ENCODE peak calls at places on chromosome 14, in seven cellular contexts. I is CD4-positive, CD25-positive, alpha-beta regulatory T cell; M is A549; C is adrenal gland; A is breast epithelium; J is uterus; G is endothelial cell of umbilical vein. O is an unnamed sample.

GRCh38 chr14:95318870-95319311 is 817 bp downstream of the CLMN start:
- DNase-seq in I (no peak), M (no peak), J (peak; percentile 36), C (no peak), A (no peak), G (no peak), O (no peak)

GRCh38 chr14:47332939-47333338 is 342.5 kb downstream of the MDGA2 start:
- DNase-seq in J (no peak), M (no peak), I (no peak), A (no peak), G (no peak), C (no peak), O (no peak)

GRCh38 chr14:53458368-53458814 is 305.3 kb upstream of the DDHD1 start:
- DNase-seq in J (no peak), M (peak; percentile 42), I (no peak), A (no peak), G (peak; percentile 53), C (no peak), O (no peak)

GRCh38 chr14:93536945-93537344 is 106.2 kb downstream of the UNC79 start:
- DNase-seq in G (peak; percentile 5), M (no peak), A (no peak), C (no peak), I (no peak), J (no peak), O (no peak)

GRCh38 chr14:23675906-23676305 is 39.7 kb downstream of the DHRS2 start:
- DNase-seq in A (no peak), M (no peak), C (no peak), G (no peak), J (no peak), I (no peak), O (no peak)

GRCh38 chr14:102221026-102221425 is 81.3 kb downstream of the WDR20 start:
- DNase-seq in A (no peak), M (no peak), I (no peak), C (no peak), G (peak; percentile 44), J (no peak), O (no peak)

GRCh38 chr14:61167642-61168041 is 113.5 kb downstream of the TMEM30B start:
- DNase-seq in M (no peak), G (no peak), A (no peak), I (no peak), J (no peak), C (no peak), O (no peak)

GRCh38 chr14:105228562-105228961 is 19.8 kb upstream of the BTBD6 start:
- DNase-seq in G (no peak), C (no peak), M (no peak), A (no peak), I (no peak), J (no peak), O (no peak)

GRCh38 chr14:54001189-54001878 is 44.7 kb upstream of the BMP4 start:
- DNase-seq in I (no peak), A (no peak), M (no peak), C (no peak), J (no peak), G (peak; percentile 34), O (no peak)

GRCh38 chr14:96573473-96574100 is 71.4 kb downstream of the PAPOLA start:
- DNase-seq in C (no peak), J (no peak), G (no peak), I (no peak), M (no peak), A (no peak), O (no peak)

GRCh38 chr14:32656609-32657008 is 282.1 kb upstream of the NPAS3 start:
- DNase-seq in A (no peak), C (no peak), M (no peak), I (no peak), G (no peak), J (no peak), O (no peak)

GRCh38 chr14:77498984-77499527 is 440 bp upstream of the ISM2 start:
- DNase-seq in A (no peak), M (no peak), I (no peak), C (no peak), J (no peak), G (no peak), O (no peak)

GRCh38 chr14:52080171-52080800 is 11.4 kb upstream of the NID2 start:
- DNase-seq in G (no peak), I (no peak), J (no peak), M (no peak), A (no peak), C (no peak), O (no peak)

GRCh38 chr14:22819191-22819988 is 4.2 kb upstream of the SLC7A7 start:
- DNase-seq in M (no peak), I (no peak), G (peak; percentile 87), C (peak; percentile 28), J (no peak), A (no peak), O (no peak)

GRCh38 chr14:92656306-92656705 is 92.1 kb downstream of the LGMN start:
- DNase-seq in I (no peak), J (no peak), A (no peak), M (no peak), G (no peak), C (no peak), O (no peak)

GRCh38 chr14:102317564-102318248 is 1.8 kb upstream of the ZNF839 start:
- DNase-seq in J (no peak), C (peak; percentile 35), M (no peak), I (peak; percentile 76), G (peak; percentile 39), A (peak; percentile 52), O (no peak)

GRCh38 chr14:59428581-59429012 is 36.6 kb downstream of the GPR135 start:
- DNase-seq in M (no peak), J (no peak), A (no peak), C (no peak), G (peak; percentile 53), I (peak; percentile 5), O (no peak)

GRCh38 chr14:92352158-92352985 is 29.4 kb downstream of the SLC24A4 start:
- DNase-seq in J (no peak), G (no peak), I (peak; percentile 72), A (no peak), M (peak; percentile 34), C (no peak), O (no peak)

GRCh38 chr14:101564819-101565698 is 3.8 kb downstream of the DIO3 start:
- DNase-seq in A (no peak), I (no peak), J (no peak), G (no peak), C (no peak), M (no peak), O (no peak)

GRCh38 chr14:32509632-32510187 is 180.6 kb downstream of the AKAP6 start:
- DNase-seq in M (peak; percentile 15), C (peak; percentile 12), A (peak; percentile 89), I (no peak), G (peak; percentile 98), J (peak; percentile 42), O (peak; percentile 85)

GRCh38 chr14:103144085-103144484 is 20.8 kb downstream of the TNFAIP2 start:
- DNase-seq in J (no peak), C (no peak), I (no peak), M (no peak), A (no peak), G (no peak), O (no peak)

GRCh38 chr14:35366048-35366428 is 38.5 kb downstream of the NFKBIA start:
- DNase-seq in M (no peak), I (no peak), G (peak; percentile 33), A (no peak), J (no peak), C (peak; percentile 89), O (no peak)

GRCh38 chr14:103501041-103501870 is 21.4 kb downstream of the CKB start:
- DNase-seq in G (no peak), J (peak; percentile 11), C (no peak), M (no peak), A (no peak), I (no peak), O (no peak)

DNA sequence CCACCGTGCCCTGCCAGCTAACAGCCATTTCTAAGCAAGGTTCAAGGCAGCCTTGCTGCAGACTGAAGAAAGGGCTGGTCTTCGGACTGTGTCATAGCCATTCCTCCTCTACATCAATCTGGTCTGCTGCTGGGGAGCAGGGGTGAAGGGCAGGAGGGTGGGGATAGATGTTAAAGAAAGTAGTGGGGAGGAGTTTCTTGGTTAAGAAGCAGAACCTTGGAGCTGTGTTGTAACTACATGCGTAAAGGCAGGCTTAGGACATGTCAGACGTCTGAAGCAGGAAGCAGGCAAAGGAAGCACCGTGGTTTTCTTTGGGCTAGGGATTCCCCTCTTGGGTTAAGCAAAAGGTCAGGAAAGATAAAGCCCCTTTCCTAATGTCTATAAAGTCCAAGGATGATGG is 18.1 kb upstream of the NEK9 start:
- DNase-seq in I (no peak), J (no peak), M (no peak), A (no peak), C (no peak), G (no peak), O (no peak)
- H3K27ac ChIP-seq in I (no peak overlapping the region), J (peak overlapping the region; percentile 10), M (no peak overlapping the region), A (peak overlapping the region; percentile 65), C (peak overlapping the region; percentile 81), G (no peak overlapping the region), O (peak overlapping the region; percentile 36)

GRCh38 chr14:20661197-20661596 is 19.7 kb upstream of the OR6S1 start:
- DNase-seq in C (no peak), G (no peak), I (no peak), J (no peak), A (no peak), M (no peak), O (no peak)

GRCh38 chr14:20658246-20658645 is 16.8 kb upstream of the OR6S1 start:
- DNase-seq in J (no peak), M (no peak), I (peak; percentile 17), C (no peak), A (no peak), G (no peak), O (no peak)

GRCh38 chr14:20662968-20663731 is 21.2 kb upstream of the RNASE4 start:
- DNase-seq in A (peak; percentile 70), M (peak; percentile 74), C (peak; percentile 41), J (peak; percentile 81), G (peak; percentile 49), I (peak; percentile 85), O (peak; percentile 72)

GRCh38 chr14:20657216-20658211 is 16.0 kb upstream of the OR6S1 start:
- DNase-seq in M (peak; percentile 83), G (no peak), A (no peak), C (no peak), J (no peak), I (peak; percentile 37), O (no peak)

GRCh38 chr14:20659813-20660395 is 18.4 kb upstream of the OR6S1 start:
- DNase-seq in J (no peak), C (no peak), G (no peak), I (no peak), A (no peak), M (no peak), O (peak; percentile 62)
- H3K4me3 ChIP-seq in J (no peak overlapping the region), C (no peak overlapping the region), G (no peak overlapping the region), I (no peak overlapping the region), A (no peak overlapping the region), M (no peak overlapping the region), O (no peak overlapping the region)

GRCh38 chr14:99552572-99553216 is 51.3 kb downstream of the CCDC85C start:
- DNase-seq in M (no peak), J (no peak), A (no peak), C (no peak), I (no peak), G (no peak), O (no peak)
- H3K27ac ChIP-seq in M (no peak overlapping the region), J (no peak overlapping the region), A (no peak overlapping the region), C (peak overlapping the region; percentile 55), I (no peak overlapping the region), G (no peak overlapping the region), O (no peak overlapping the region)

GRCh38 chr14:69595336-69595735 is 16.1 kb upstream of the SUSD6 start:
- DNase-seq in A (no peak), G (no peak), I (no peak), J (no peak), C (no peak), M (no peak), O (no peak)

GRCh38 chr14:69587389-69587788 is 12.7 kb upstream of the CCDC177 start:
- DNase-seq in M (no peak), A (no peak), I (no peak), J (no peak), G (no peak), C (no peak), O (no peak)

GRCh38 chr14:69592923-69593677 is 18.3 kb upstream of the SUSD6 start:
- DNase-seq in J (peak; percentile 50), G (no peak), C (no peak), M (no peak), I (no peak), A (no peak), O (no peak)
- H3K4me3 ChIP-seq in J (peak overlapping the region; percentile 5), G (no peak overlapping the region), C (no peak overlapping the region), M (no peak overlapping the region), I (no peak overlapping the region), A (no peak overlapping the region), O (peak overlapping the region; percentile 5)

O was measured in coronary artery.